ENCODE peak calls at places on chromosomes 7 and 10, in five cellular contexts. Z is colonic mucosa, Y is SK-N-SH, K is AG09309, H is HepG2. W is an unnamed sample.

GRCh38 chr7:85039196-85039923 is 147.5 kb downstream of the SEMA3D start:
- DNase-seq in Z (no peak), Y (no peak), K (no peak), H (no peak), W (no peak)

GRCh38 chr10:96667401-96667800 is 52.9 kb downstream of the PIK3AP1 start:
- DNase-seq in Z (no peak), Y (no peak), K (no peak), H (no peak), W (no peak)

GRCh38 chr7:120973849-120974248 is 14.7 kb upstream of the CPED1 start:
- DNase-seq in Z (no peak), Y (no peak), K (no peak), H (no peak), W (no peak)

GRCh38 chr7:48090095-48090805 is 1.2 kb downstream of the UPP1 start:
- DNase-seq in Z (peak), Y (no peak), K (no peak), H (no peak), W (no peak)

GRCh38 chr7:134365341-134366054 is 48.8 kb upstream of the SLC35B4 start:
- DNase-seq in Z (no peak), Y (no peak), K (peak), H (no peak), W (no peak)

GRCh38 chr7:55335151-55335550 is 30.0 kb upstream of the LANCL2 start:
- DNase-seq in Z (no peak), Y (no peak), K (no peak), H (no peak), W (peak)

GRCh38 chr10:102410427-102411073 is 8.0 kb downstream of the PSD start:
- DNase-seq in Z (no peak), Y (peak), K (no peak), H (no peak), W (no peak)

GRCh38 chr7:130392456-130392860 is 12.2 kb downstream of the CPA1 start:
- DNase-seq in Z (no peak), Y (no peak), K (no peak), H (no peak), W (peak)

GRCh38 chr10:78829570-78829969 is 239.2 kb upstream of the ZMIZ1 start:
- DNase-seq in Z (no peak), Y (no peak), K (no peak), H (no peak), W (no peak)

GRCh38 chr7:64087501-64087900 is 42.3 kb downstream of the ZNF727 start:
- DNase-seq in Z (no peak), Y (no peak), K (no peak), H (no peak), W (no peak)

GRCh38 chr7:39832519-39833085 is 117.5 kb upstream of the CDK13 start:
- DNase-seq in Z (no peak), Y (no peak), K (no peak), H (no peak), W (no peak)
- H3K4me3 ChIP-seq in Z (no peak), Y (no peak), K (no peak), H (no peak), W (peak)

DNA sequence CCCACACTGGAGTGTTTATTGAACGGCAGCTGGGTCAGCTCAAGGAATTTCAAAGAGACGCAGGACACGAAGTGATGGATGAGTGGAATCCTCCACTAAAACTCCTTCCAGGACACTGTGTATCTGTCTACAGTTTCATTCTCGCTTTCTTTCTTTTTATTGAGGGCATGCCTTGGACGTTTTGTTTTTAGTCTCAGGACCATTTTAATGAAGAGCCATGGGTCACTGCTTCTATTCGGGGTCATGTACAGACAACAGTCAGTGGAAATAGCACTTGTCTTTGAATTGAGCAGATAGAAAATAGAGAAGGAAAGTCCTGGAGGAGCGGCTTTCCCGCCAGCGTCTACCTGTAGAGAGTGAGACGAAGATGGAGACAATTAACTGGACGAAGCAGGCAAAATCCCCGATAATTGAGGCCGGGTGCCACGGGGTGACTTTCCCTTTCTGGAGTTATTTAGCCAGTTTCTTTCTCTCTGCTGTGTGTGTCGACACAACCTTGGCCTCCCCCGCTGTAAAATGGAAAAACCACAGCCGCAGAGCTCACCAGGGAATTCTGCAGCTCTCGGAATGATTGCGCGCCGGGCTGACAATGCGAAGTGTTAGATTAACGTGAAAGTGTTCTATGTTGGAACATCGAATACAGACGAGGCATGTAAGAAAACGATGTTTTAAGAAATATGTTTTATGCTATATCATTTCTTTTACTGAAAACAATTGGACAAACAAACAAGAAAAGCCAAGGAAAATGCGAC is 129.0 kb downstream of the DNAJB6 start:
- DNase-seq in Z (no peak), Y (no peak), K (no peak), H (no peak), W (no peak)
- H3K4me3 ChIP-seq in Z (no peak), Y (no peak), K (no peak), H (no peak), W (no peak)

GRCh38 chr10:5528989-5529701 is 4.4 kb downstream of the CALML3 start:
- DNase-seq in Z (no peak), Y (no peak), K (no peak), H (no peak), W (peak)
- H3K4me3 ChIP-seq in Z (no peak), Y (no peak), K (no peak), H (no peak), W (no peak)

GRCh38 chr7:42235734-42236133 is 1.3 kb downstream of the GLI3 start:
- DNase-seq in Z (no peak), Y (no peak), K (no peak), H (no peak), W (no peak)

GRCh38 chr7:42233166-42233565 is 3.8 kb downstream of the GLI3 start:
- DNase-seq in Z (no peak), Y (no peak), K (no peak), H (no peak), W (no peak)

GRCh38 chr7:42236266-42237161 is 495 bp downstream of the GLI3 start:
- DNase-seq in Z (peak), Y (peak), K (no peak), H (no peak), W (no peak)

GRCh38 chr7:42233939-42234338 is 3.1 kb downstream of the GLI3 start:
- DNase-seq in Z (no peak), Y (no peak), K (no peak), H (no peak), W (no peak)

GRCh38 chr7:42234736-42235135 is 2.3 kb downstream of the GLI3 start:
- DNase-seq in Z (no peak), Y (no peak), K (no peak), H (no peak), W (no peak)
- H3K4me3 ChIP-seq in Z (no peak), Y (no peak), K (no peak), H (no peak), W (no peak)

DNA sequence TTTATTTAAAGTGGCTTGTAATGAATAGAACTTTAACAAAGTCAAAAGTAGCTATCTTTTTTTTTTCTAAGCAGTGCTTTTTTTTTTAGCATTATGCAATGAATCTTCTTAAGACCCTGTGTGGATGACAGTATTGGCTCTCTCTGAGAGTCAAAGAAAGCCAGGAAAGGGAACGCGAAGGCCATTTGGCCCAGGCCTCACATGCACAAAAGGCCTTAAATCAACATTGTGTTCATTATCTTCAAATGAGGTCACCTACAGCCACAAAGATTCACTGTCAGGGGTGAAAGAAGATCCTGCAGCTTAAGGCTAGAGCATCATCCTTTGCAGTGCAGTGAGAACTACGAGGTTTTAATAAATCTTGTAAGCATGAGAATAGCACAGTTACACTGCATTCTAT is 721.5 kb downstream of the GRID1 start:
- DNase-seq in Z (no peak), Y (no peak), K (no peak), H (peak), W (no peak)
- H3K4me3 ChIP-seq in Z (no peak), Y (no peak), K (no peak), H (no peak), W (no peak)

DNA sequence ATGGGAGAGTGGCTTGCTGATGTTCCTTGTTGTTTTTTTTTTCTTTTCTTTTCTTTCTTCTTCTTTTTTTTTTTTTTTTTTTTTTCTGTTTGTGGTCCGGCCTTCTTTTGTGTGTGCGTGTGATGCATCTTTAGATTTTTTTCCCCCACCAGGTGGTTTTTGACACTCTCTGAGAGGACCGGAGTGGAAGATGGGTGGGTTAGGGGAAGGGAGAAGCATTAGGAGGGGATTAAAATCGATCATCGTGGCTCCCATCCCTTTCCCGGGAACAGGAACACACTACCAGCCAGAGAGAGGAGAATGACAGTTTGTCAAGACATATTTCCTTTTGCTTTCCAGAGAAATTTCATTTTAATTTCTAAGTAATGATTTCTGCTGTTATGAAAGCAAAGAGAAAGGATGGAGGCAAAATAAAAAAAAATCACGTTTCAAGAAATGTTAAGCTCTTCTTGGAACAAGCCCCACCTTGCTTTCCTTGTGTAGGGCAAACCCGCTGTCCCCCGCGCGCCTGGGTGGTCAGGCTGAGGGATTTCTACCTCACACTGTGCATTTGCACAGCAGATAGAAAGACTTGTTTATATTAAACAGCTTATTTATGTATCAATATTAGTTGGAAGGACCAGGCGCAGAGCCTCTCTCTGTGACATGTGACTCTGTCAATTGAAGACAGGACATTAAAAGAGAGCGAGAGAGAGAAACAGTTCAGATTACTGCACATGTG is 2.2 kb downstream of the ADRB1 start:
- DNase-seq in Z (no peak), Y (no peak), K (no peak), H (no peak), W (no peak)
- H3K4me3 ChIP-seq in Z (peak), Y (no peak), K (no peak), H (no peak), W (peak)

GRCh38 chr10:115818015-115818414 is 455.0 kb downstream of the GFRA1 start:
- DNase-seq in Z (no peak), Y (no peak), K (no peak), H (no peak), W (no peak)
- H3K4me3 ChIP-seq in Z (no peak), Y (no peak), K (no peak), H (no peak), W (no peak)

W was measured in Caco-2.